ENCODE peak calls at places on chromosomes 6 and 20, in nine cellular contexts. One of them, this sample, is unnamed.

GRCh38 chr20:63223826-63224207 is 7.9 kb upstream of the YTHDF1 start:
- DNase-seq in H1: no peak
- DNase-seq in WTC11: no peak
- DNase-seq in HCT116: no peak
- DNase-seq in GM12878: no peak
- DNase-seq in SK-N-SH: no peak
- DNase-seq in A549: no peak
- DNase-seq in HepG2: no peak
- DNase-seq in K562: no peak
- DNase-seq in this sample: no peak

GRCh38 chr6:89145461-89145961 is 344 bp upstream of the PM20D2 start:
- DNase-seq in A549: peak
- DNase-seq in HCT116: no peak
- DNase-seq in GM12878: peak
- DNase-seq in SK-N-SH: peak
- DNase-seq in WTC11: no peak
- DNase-seq in H1: no peak
- DNase-seq in HepG2: no peak
- DNase-seq in K562: no peak
- DNase-seq in this sample: peak

GRCh38 chr6:21856096-21856825 is 262.7 kb downstream of the SOX4 start:
- DNase-seq in HepG2: no peak
- DNase-seq in HCT116: no peak
- DNase-seq in SK-N-SH: no peak
- DNase-seq in WTC11: no peak
- DNase-seq in GM12878: no peak
- DNase-seq in A549: peak
- DNase-seq in K562: no peak
- DNase-seq in H1: no peak
- DNase-seq in this sample: peak

GRCh38 chr6:169452117-169452868 is 198.6 kb upstream of the THBS2 start:
- DNase-seq in H1: no peak
- DNase-seq in WTC11: no peak
- DNase-seq in A549: no peak
- DNase-seq in K562: peak
- DNase-seq in HepG2: no peak
- DNase-seq in GM12878: no peak
- DNase-seq in HCT116: peak
- DNase-seq in SK-N-SH: peak
- DNase-seq in this sample: no peak

GRCh38 chr6:83824388-83824801 is 28.8 kb upstream of the RIPPLY2 start:
- DNase-seq in GM12878: no peak
- DNase-seq in WTC11: no peak
- DNase-seq in HepG2: no peak
- DNase-seq in K562: no peak
- DNase-seq in A549: peak
- DNase-seq in H1: no peak
- DNase-seq in HCT116: no peak
- DNase-seq in SK-N-SH: no peak
- DNase-seq in this sample: no peak

GRCh38 chr20:57594092-57594911 is 25.9 kb downstream of the ZBP1 start:
- DNase-seq in A549: peak
- DNase-seq in GM12878: no peak
- DNase-seq in SK-N-SH: peak
- DNase-seq in HepG2: peak
- DNase-seq in K562: peak
- DNase-seq in H1: peak
- DNase-seq in WTC11: peak
- DNase-seq in HCT116: peak
- DNase-seq in this sample: peak

GRCh38 chr6:2355155-2355554 is 109.8 kb upstream of the GMDS start:
- DNase-seq in GM12878: no peak
- DNase-seq in H1: no peak
- DNase-seq in WTC11: no peak
- DNase-seq in SK-N-SH: no peak
- DNase-seq in A549: no peak
- DNase-seq in HCT116: no peak
- DNase-seq in K562: no peak
- DNase-seq in HepG2: no peak
- DNase-seq in this sample: no peak

GRCh38 chr6:28315628-28316027 is 20.3 kb downstream of the ZSCAN31 start:
- DNase-seq in A549: no peak
- DNase-seq in SK-N-SH: peak
- DNase-seq in HCT116: no peak
- DNase-seq in H1: no peak
- DNase-seq in K562: no peak
- DNase-seq in GM12878: no peak
- DNase-seq in WTC11: no peak
- DNase-seq in HepG2: no peak
- DNase-seq in this sample: no peak

GRCh38 chr6:110520992-110521543 is 44.7 kb upstream of the SLC22A16 start:
- DNase-seq in H1: no peak
- DNase-seq in HepG2: no peak
- DNase-seq in HCT116: no peak
- DNase-seq in K562: no peak
- DNase-seq in A549: no peak
- DNase-seq in SK-N-SH: no peak
- DNase-seq in GM12878: no peak
- DNase-seq in WTC11: no peak
- DNase-seq in this sample: no peak

GRCh38 chr6:109381007-109381746 is 1.1 kb downstream of the CD164 start:
- DNase-seq in A549: no peak
- DNase-seq in GM12878: no peak
- DNase-seq in HCT116: no peak
- DNase-seq in K562: no peak
- DNase-seq in WTC11: no peak
- DNase-seq in HepG2: no peak
- DNase-seq in SK-N-SH: peak
- DNase-seq in H1: no peak
- DNase-seq in this sample: peak

GRCh38 chr6:116996842-116997241 is 119.8 kb downstream of the RFX6 start:
- DNase-seq in HepG2: no peak
- DNase-seq in A549: no peak
- DNase-seq in K562: no peak
- DNase-seq in SK-N-SH: no peak
- DNase-seq in HCT116: no peak
- DNase-seq in WTC11: peak
- DNase-seq in H1: no peak
- DNase-seq in GM12878: no peak
- DNase-seq in this sample: no peak

GRCh38 chr6:73134588-73134987 is 90.7 kb downstream of the KHDC1L start:
- DNase-seq in GM12878: no peak
- DNase-seq in SK-N-SH: peak
- DNase-seq in H1: peak
- DNase-seq in A549: peak
- DNase-seq in WTC11: peak
- DNase-seq in HCT116: peak
- DNase-seq in K562: peak
- DNase-seq in HepG2: peak
- DNase-seq in this sample: peak

GRCh38 chr6:41519305-41519747 is 26.9 kb upstream of the FOXP4 start:
- DNase-seq in GM12878: no peak
- DNase-seq in K562: no peak
- DNase-seq in HCT116: no peak
- DNase-seq in A549: no peak
- DNase-seq in SK-N-SH: no peak
- DNase-seq in HepG2: peak
- DNase-seq in WTC11: no peak
- DNase-seq in H1: no peak
- DNase-seq in this sample: no peak

GRCh38 chr20:19552144-19552895 is 205.7 kb upstream of the RIN2 start:
- DNase-seq in HCT116: no peak
- DNase-seq in A549: peak
- DNase-seq in GM12878: no peak
- DNase-seq in SK-N-SH: no peak
- DNase-seq in K562: no peak
- DNase-seq in H1: peak
- DNase-seq in HepG2: peak
- DNase-seq in WTC11: peak
- DNase-seq in this sample: peak

GRCh38 chr6:127120787-127121636 is 2.5 kb downstream of the RSPO3 start:
- DNase-seq in SK-N-SH: peak
- DNase-seq in GM12878: peak
- DNase-seq in H1: peak
- DNase-seq in HCT116: peak
- DNase-seq in A549: peak
- DNase-seq in K562: peak
- DNase-seq in WTC11: peak
- DNase-seq in HepG2: peak
- DNase-seq in this sample: peak

GRCh38 chr6:7045331-7045730 is 62.4 kb upstream of the RREB1 start:
- DNase-seq in SK-N-SH: no peak
- DNase-seq in GM12878: no peak
- DNase-seq in K562: no peak
- DNase-seq in WTC11: no peak
- DNase-seq in HCT116: no peak
- DNase-seq in A549: no peak
- DNase-seq in H1: no peak
- DNase-seq in HepG2: no peak
- DNase-seq in this sample: no peak

GRCh38 chr6:99225172-99225571 is 124.3 kb downstream of the FAXC start:
- DNase-seq in H1: no peak
- DNase-seq in A549: no peak
- DNase-seq in HepG2: no peak
- DNase-seq in HCT116: no peak
- DNase-seq in GM12878: no peak
- DNase-seq in WTC11: no peak
- DNase-seq in K562: no peak
- DNase-seq in SK-N-SH: no peak
- DNase-seq in this sample: no peak

GRCh38 chr6:99216959-99217358 is 132.5 kb downstream of the FAXC start:
- DNase-seq in H1: no peak
- DNase-seq in K562: no peak
- DNase-seq in SK-N-SH: no peak
- DNase-seq in WTC11: peak
- DNase-seq in HCT116: no peak
- DNase-seq in HepG2: no peak
- DNase-seq in A549: no peak
- DNase-seq in GM12878: no peak
- DNase-seq in this sample: no peak

GRCh38 chr6:99219788-99220187 is 129.7 kb downstream of the FAXC start:
- DNase-seq in GM12878: no peak
- DNase-seq in WTC11: peak
- DNase-seq in A549: peak
- DNase-seq in HCT116: peak
- DNase-seq in HepG2: no peak
- DNase-seq in SK-N-SH: peak
- DNase-seq in K562: no peak
- DNase-seq in H1: peak
- DNase-seq in this sample: no peak
- TF ChIP-seq MAX in GM12878: no peak
- TF ChIP-seq MAX in WTC11: no peak
- TF ChIP-seq MAX in A549: no peak
- TF ChIP-seq MAX in HCT116: no peak
- TF ChIP-seq MAX in HepG2: no peak
- TF ChIP-seq MAX in SK-N-SH: no peak
- TF ChIP-seq MAX in K562: no peak
- TF ChIP-seq MAX in H1: no peak
- TF ChIP-seq MAX in this sample: no peak

GRCh38 chr20:20665200-20665599 is 47.2 kb downstream of the RALGAPA2 start:
- DNase-seq in H1: no peak
- DNase-seq in A549: no peak
- DNase-seq in K562: no peak
- DNase-seq in HepG2: no peak
- DNase-seq in WTC11: no peak
- DNase-seq in GM12878: no peak
- DNase-seq in SK-N-SH: no peak
- DNase-seq in HCT116: no peak
- DNase-seq in this sample: no peak

GRCh38 chr20:20663841-20664240 is 48.6 kb downstream of the RALGAPA2 start:
- DNase-seq in HepG2: no peak
- DNase-seq in WTC11: no peak
- DNase-seq in A549: no peak
- DNase-seq in GM12878: no peak
- DNase-seq in HCT116: no peak
- DNase-seq in SK-N-SH: no peak
- DNase-seq in H1: no peak
- DNase-seq in K562: no peak
- DNase-seq in this sample: no peak

GRCh38 chr20:20666359-20666758 is 46.1 kb downstream of the RALGAPA2 start:
- DNase-seq in H1: no peak
- DNase-seq in A549: no peak
- DNase-seq in WTC11: no peak
- DNase-seq in K562: no peak
- DNase-seq in HCT116: no peak
- DNase-seq in SK-N-SH: no peak
- DNase-seq in HepG2: no peak
- DNase-seq in GM12878: no peak
- DNase-seq in this sample: peak

GRCh38 chr20:20665933-20666332 is 46.5 kb downstream of the RALGAPA2 start:
- DNase-seq in K562: no peak
- DNase-seq in GM12878: no peak
- DNase-seq in HepG2: no peak
- DNase-seq in WTC11: no peak
- DNase-seq in SK-N-SH: no peak
- DNase-seq in H1: no peak
- DNase-seq in HCT116: no peak
- DNase-seq in A549: no peak
- DNase-seq in this sample: no peak

GRCh38 chr20:20664795-20665194 is 47.6 kb downstream of the RALGAPA2 start:
- DNase-seq in A549: peak
- DNase-seq in HepG2: peak
- DNase-seq in HCT116: peak
- DNase-seq in SK-N-SH: peak
- DNase-seq in H1: no peak
- DNase-seq in GM12878: no peak
- DNase-seq in WTC11: no peak
- DNase-seq in K562: no peak
- DNase-seq in this sample: peak
- TF ChIP-seq MAX in A549: no peak
- TF ChIP-seq MAX in HepG2: no peak
- TF ChIP-seq MAX in HCT116: no peak
- TF ChIP-seq MAX in SK-N-SH: no peak
- TF ChIP-seq MAX in H1: no peak
- TF ChIP-seq MAX in GM12878: no peak
- TF ChIP-seq MAX in WTC11: no peak
- TF ChIP-seq MAX in K562: no peak
- TF ChIP-seq MAX in this sample: no peak

GRCh38 chr6:167930300-167930699 is 67.2 kb upstream of the KIF25 start:
- DNase-seq in HepG2: peak
- DNase-seq in H1: no peak
- DNase-seq in K562: no peak
- DNase-seq in HCT116: no peak
- DNase-seq in A549: peak
- DNase-seq in GM12878: no peak
- DNase-seq in SK-N-SH: no peak
- DNase-seq in WTC11: no peak
- DNase-seq in this sample: no peak
- TF ChIP-seq MAX in HepG2: no peak
- TF ChIP-seq MAX in H1: no peak
- TF ChIP-seq MAX in K562: no peak
- TF ChIP-seq MAX in HCT116: no peak
- TF ChIP-seq MAX in A549: no peak
- TF ChIP-seq MAX in GM12878: no peak
- TF ChIP-seq MAX in SK-N-SH: no peak
- TF ChIP-seq MAX in WTC11: no peak
- TF ChIP-seq MAX in this sample: no peak

DNA sequence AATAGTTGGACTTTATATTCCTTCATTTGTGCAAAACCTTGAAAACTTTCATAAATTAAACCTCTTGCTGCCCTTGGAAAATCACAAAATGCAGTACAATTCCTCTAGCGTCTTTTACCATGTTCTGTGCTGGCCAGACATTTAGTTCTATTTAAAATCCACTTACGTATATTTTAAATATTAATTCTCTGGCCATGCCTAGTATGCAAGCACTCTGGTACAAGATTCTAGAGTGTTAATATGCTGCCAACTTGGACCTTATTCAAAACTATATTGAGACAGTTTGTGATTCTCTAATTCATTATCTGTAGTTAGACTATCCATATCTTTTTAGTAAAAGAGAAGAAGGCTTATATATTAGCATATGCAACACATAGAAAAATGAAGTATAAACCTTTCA is 328.1 kb downstream of the ARHGAP18 start:
- DNase-seq in H1: no peak
- DNase-seq in SK-N-SH: no peak
- DNase-seq in HepG2: no peak
- DNase-seq in WTC11: no peak
- DNase-seq in HCT116: no peak
- DNase-seq in A549: no peak
- DNase-seq in K562: no peak
- DNase-seq in GM12878: no peak
- DNase-seq in this sample: no peak
- TF ChIP-seq MAX in H1: no peak
- TF ChIP-seq MAX in SK-N-SH: no peak
- TF ChIP-seq MAX in HepG2: no peak
- TF ChIP-seq MAX in WTC11: no peak
- TF ChIP-seq MAX in HCT116: no peak
- TF ChIP-seq MAX in A549: no peak
- TF ChIP-seq MAX in K562: no peak
- TF ChIP-seq MAX in GM12878: no peak
- TF ChIP-seq MAX in this sample: no peak

This sample was measured in NB4.